ENCODE peak calls at places on chromosomes 1 and 21, in four cellular contexts. R, A, B and W are unnamed samples.

GRCh38 chr1:28668956-28669719 is 554 bp downstream of the GMEB1 start:
- DNase-seq in R (peak; percentile 40), A (peak; percentile 33), B (peak; percentile 82), W (peak; percentile 80)

GRCh38 chr1:248886237-248886895 is 19.7 kb upstream of the PGBD2 start:
- DNase-seq in B (no peak), R (no peak), A (no peak), W (no peak)

GRCh38 chr1:30412241-30413110 is 310.9 kb downstream of the MATN1 start:
- DNase-seq in B (no peak), R (peak; percentile 2), A (no peak), W (no peak)

GRCh38 chr1:9235123-9235513 is 544 bp downstream of the H6PD start:
- DNase-seq in R (no peak), B (no peak), A (peak; percentile 36), W (no peak)

GRCh38 chr1:82466894-82467293 is 666.2 kb downstream of the ADGRL2 start:
- DNase-seq in R (no peak), B (no peak), A (no peak), W (no peak)

GRCh38 chr1:24323281-24323680 is 4.1 kb downstream of the GRHL3 start:
- DNase-seq in A (no peak), B (no peak), R (no peak), W (no peak)

GRCh38 chr1:167518331-167518700 is at the start of gene CD247:
- DNase-seq in B (no peak), R (no peak), A (no peak), W (no peak)

GRCh38 chr1:54324031-54324654 is 82.1 kb downstream of the SSBP3 start:
- DNase-seq in R (peak; percentile 42), B (no peak), A (no peak), W (no peak)

GRCh38 chr1:219567341-219567947 is 45.5 kb downstream of the ZC3H11B start:
- DNase-seq in A (peak; percentile 20), R (no peak), B (no peak), W (no peak)

GRCh38 chr1:219573158-219573557 is 39.7 kb downstream of the ZC3H11B start:
- DNase-seq in A (no peak), R (no peak), B (no peak), W (no peak)

GRCh38 chr1:219564072-219564471 is 48.8 kb downstream of the ZC3H11B start:
- DNase-seq in A (peak; percentile 4), B (no peak), R (no peak), W (no peak)

GRCh38 chr1:219563568-219563967 is 49.3 kb downstream of the ZC3H11B start:
- DNase-seq in A (peak; percentile 39), B (no peak), R (no peak), W (no peak)

DNA sequence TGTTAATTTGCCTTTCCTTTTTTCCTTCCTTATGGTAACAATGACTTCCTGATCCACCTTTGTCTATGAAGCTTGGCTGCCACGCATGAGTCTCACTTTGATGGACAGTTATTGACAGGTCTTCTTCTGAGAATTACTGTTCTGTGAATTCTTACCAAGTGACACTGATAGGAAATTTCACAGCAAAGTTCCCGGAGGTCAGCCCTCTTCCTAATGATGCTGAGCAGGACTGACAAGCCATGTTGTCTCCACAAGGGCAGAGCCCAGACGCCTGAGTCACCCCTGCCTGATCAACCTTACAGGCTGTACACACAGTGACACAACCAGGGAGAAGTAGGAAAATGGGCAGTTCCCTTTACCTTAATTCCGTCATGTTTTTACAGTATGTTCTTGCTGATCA is 44.2 kb downstream of the ZC3H11B start:
- DNase-seq in A (no peak), B (no peak), R (peak; percentile 23), W (no peak)
- TF ChIP-seq TAF1 in A (no peak), B (no peak), R (no peak), W (no peak)

GRCh38 chr1:156126043-156126700 is 11.7 kb downstream of the LMNA start:
- DNase-seq in R (peak; percentile 74), A (peak; percentile 40), B (no peak), W (no peak)

GRCh38 chr1:156124557-156125483 is 10.3 kb downstream of the LMNA start:
- DNase-seq in A (no peak), B (no peak), R (no peak), W (no peak)

GRCh38 chr1:156128749-156129682 is 14.5 kb downstream of the LMNA start:
- DNase-seq in A (no peak), R (no peak), B (no peak), W (no peak)

GRCh38 chr1:156129687-156130577 is 15.4 kb downstream of the LMNA start:
- DNase-seq in R (peak; percentile 77), A (peak; percentile 98), B (peak; percentile 66), W (no peak)

GRCh38 chr1:156126701-156127534 is 12.4 kb downstream of the LMNA start:
- DNase-seq in A (no peak), R (peak; percentile 57), B (no peak), W (no peak)
- TF ChIP-seq POLR2A in A (no peak), R (no peak), B (no peak), W (no peak)

GRCh38 chr1:100904528-100904927 is 8.6 kb downstream of the SLC30A7 start:
- DNase-seq in R (no peak), A (peak; percentile 38), B (no peak), W (no peak)

GRCh38 chr1:100903777-100904176 is 7.9 kb downstream of the SLC30A7 start:
- DNase-seq in A (no peak), B (no peak), R (no peak), W (no peak)

GRCh38 chr1:100896481-100896982 is 642 bp downstream of the SLC30A7 start:
- DNase-seq in R (peak; percentile 67), B (peak; percentile 33), A (peak; percentile 76), W (peak; percentile 14)

GRCh38 chr1:100907887-100908286 is 12.0 kb downstream of the SLC30A7 start:
- DNase-seq in R (no peak), B (no peak), A (no peak), W (no peak)

GRCh38 chr1:100902365-100902764 is 6.5 kb downstream of the SLC30A7 start:
- DNase-seq in A (no peak), B (no peak), R (no peak), W (no peak)
- TF ChIP-seq POLR2AphosphoS5 in A (no peak), B (no peak), R (no peak), W (no peak)

GRCh38 chr1:206823725-206824124 is 41.7 kb upstream of the IL20 start:
- DNase-seq in A (no peak), B (no peak), R (no peak), W (no peak)

GRCh38 chr1:206828061-206828460 is 37.4 kb upstream of the IL20 start:
- DNase-seq in R (no peak), B (no peak), A (no peak), W (no peak)

GRCh38 chr1:206828765-206829164 is 36.7 kb upstream of the IL20 start:
- DNase-seq in B (no peak), R (no peak), A (no peak), W (no peak)

GRCh38 chr1:206824327-206824726 is 41.1 kb upstream of the IL20 start:
- DNase-seq in B (no peak), A (no peak), R (no peak), W (no peak)

GRCh38 chr1:206826409-206826808 is 39.0 kb upstream of the IL20 start:
- DNase-seq in B (no peak), A (no peak), R (no peak), W (no peak)
- TF ChIP-seq TAF1 in B (no peak), A (no peak), R (no peak), W (no peak)

GRCh38 chr1:43358121-43358745 is 548 bp upstream of the CDC20 start:
- DNase-seq in A (no peak), B (peak; percentile 43), R (peak; percentile 80), W (peak; percentile 39)
- TF ChIP-seq POLR2A in A (no peak), B (no peak), R (peak; percentile 82), W (peak; percentile 72)

GRCh38 chr1:224931605-224932004 is 2.1 kb downstream of the DNAH14 start:
- DNase-seq in R (no peak), B (no peak), A (no peak), W (no peak)

GRCh38 chr1:224932607-224933249 is 3.3 kb downstream of the DNAH14 start:
- DNase-seq in A (no peak), B (no peak), R (no peak), W (no peak)

GRCh38 chr1:224933584-224933983 is 4.1 kb downstream of the DNAH14 start:
- DNase-seq in R (no peak), A (no peak), B (no peak), W (no peak)

GRCh38 chr1:224928906-224929305 is 569 bp upstream of the DNAH14 start:
- DNase-seq in A (no peak), R (no peak), B (no peak), W (no peak)

DNA sequence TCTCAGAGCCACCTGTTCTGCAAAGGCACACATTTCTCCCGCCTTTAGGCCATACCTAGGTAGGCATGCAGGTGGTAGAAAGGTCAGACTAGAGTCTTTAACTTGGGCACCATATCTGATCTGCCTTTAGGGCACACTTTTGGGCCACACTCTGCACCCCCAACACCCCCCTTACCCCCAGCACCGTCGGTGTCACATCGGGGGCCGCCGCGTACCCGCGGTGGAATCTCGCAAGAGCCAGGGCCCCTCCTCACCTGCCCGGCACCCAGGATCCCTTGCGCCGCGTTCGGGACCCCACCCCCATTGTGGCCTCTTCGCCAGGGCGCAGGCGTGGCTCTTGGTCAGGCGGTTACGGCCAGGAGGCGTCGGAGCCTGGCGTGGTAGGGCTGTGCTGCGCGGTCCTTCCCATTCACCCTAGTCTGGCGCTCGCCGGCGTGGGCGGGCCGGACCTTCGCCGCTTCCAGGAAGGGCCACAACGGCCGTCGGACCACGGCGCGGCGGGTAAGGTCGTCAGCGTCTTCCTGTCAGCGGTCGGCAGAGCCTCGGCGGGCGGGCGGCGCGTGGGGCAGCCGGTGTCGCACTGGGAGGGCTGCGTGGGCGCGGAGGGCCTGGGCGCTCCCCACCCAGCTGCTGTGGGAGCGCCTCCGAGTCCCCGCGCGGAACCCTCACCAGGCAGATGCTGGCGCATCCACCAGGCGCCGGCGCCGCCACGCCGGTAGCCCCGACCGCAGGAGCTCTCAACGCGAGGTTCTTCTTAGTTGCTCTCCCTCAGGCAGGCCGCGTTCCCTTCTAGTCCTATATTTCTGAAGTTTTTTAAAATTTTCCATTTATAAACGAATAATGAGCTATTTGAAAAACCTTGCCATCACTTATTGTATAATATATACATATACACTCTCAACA is at the start of gene DNAH14:
- DNase-seq in A (peak; percentile 71), B (peak; percentile 30), R (peak; percentile 90), W (peak; percentile 12)
- TF ChIP-seq POLR2AphosphoS5 in A (peak; percentile 80), B (no peak), R (peak; percentile 77), W (no peak)

GRCh38 chr21:42472521-42472920 is 23.5 kb downstream of the RSPH1 start:
- DNase-seq in A (no peak), R (no peak), B (no peak), W (no peak)
- TF ChIP-seq TAF1 in A (no peak), R (no peak), B (no peak), W (no peak)

DNA sequence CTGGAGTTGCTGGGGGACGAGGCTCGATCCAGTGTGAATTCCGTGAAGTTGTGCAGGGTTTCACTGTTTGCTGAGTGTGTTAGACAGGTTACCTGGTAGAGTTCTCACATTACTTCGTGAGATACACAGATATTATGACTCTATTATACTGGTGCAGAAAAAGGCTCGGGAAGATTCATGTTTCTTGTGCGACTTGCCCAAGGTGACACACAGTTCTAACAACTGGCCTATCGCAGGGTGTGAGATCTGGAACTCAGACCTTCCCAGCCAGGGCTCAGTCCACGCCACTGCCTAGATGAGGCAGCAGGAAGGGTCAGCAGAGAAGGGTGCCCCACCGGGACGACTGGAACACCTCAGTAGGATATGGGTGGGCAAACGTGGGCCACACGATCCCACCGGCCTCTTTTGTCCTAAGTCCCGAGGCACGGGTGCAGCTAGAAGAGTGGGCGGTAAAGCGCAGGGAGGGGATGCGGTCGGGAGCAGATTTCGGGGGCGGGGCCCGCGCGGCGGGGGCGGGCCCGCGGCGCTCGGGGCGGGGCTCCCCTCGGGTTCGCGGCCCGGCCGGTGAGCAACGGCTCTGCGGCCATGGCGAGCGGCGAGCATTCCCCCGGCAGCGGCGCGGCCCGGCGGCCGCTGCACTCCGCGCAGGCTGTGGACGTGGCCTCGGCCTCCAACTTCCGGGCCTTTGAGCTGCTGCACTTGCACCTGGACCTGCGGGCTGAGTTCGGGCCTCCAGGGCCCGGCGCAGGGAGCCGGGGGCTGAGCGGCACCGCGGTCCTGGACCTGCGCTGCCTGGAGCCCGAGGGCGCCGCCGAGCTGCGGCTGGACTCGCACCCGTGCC is at the start of gene RNPEP:
- DNase-seq in A (peak; percentile 18), R (peak; percentile 93), B (peak; percentile 77), W (peak; percentile 81)
- TF ChIP-seq POLR2A in A (peak; percentile 78), R (peak; percentile 68), B (peak; percentile 61), W (peak; percentile 54)